ENCODE peak calls at places on chromosome 19, in ten cellular contexts. One of them, this sample, is unnamed. For H3K27me3, the result is how much of the 10 kb centered on the place peaks cover.

GRCh38 chr19:8323781-8324185 is 2.5 kb downstream of the RPS28 start:
- DNase-seq in AG04450: no peak
- DNase-seq in cardiac muscle cell: no peak
- DNase-seq in MM.1S: no peak
- DNase-seq in neural progenitor cell: no peak
- DNase-seq in BJ: no peak
- DNase-seq in body of pancreas: no peak
- DNase-seq in heart right ventricle: no peak
- DNase-seq in IMR-90: no peak
- DNase-seq in stomach: no peak
- DNase-seq in this sample: no peak

GRCh38 chr19:30608471-30608870 is 236.3 kb downstream of the ZNF536 start:
- DNase-seq in cardiac muscle cell: no peak
- DNase-seq in stomach: no peak
- DNase-seq in body of pancreas: no peak
- DNase-seq in heart right ventricle: no peak
- DNase-seq in neural progenitor cell: no peak
- DNase-seq in AG04450: no peak
- DNase-seq in BJ: no peak
- DNase-seq in MM.1S: no peak
- DNase-seq in IMR-90: no peak
- DNase-seq in this sample: no peak

GRCh38 chr19:43438291-43439162 is 23.8 kb downstream of the TEX101 start:
- DNase-seq in AG04450: peak
- DNase-seq in heart right ventricle: peak
- DNase-seq in MM.1S: no peak
- DNase-seq in cardiac muscle cell: no peak
- DNase-seq in neural progenitor cell: no peak
- DNase-seq in stomach: peak
- DNase-seq in BJ: peak
- DNase-seq in body of pancreas: peak
- DNase-seq in IMR-90: peak
- DNase-seq in this sample: no peak

GRCh38 chr19:29574518-29574917 is 31.6 kb upstream of the POP4 start:
- DNase-seq in MM.1S: no peak
- DNase-seq in stomach: no peak
- DNase-seq in heart right ventricle: no peak
- DNase-seq in IMR-90: no peak
- DNase-seq in neural progenitor cell: no peak
- DNase-seq in body of pancreas: no peak
- DNase-seq in AG04450: no peak
- DNase-seq in BJ: no peak
- DNase-seq in cardiac muscle cell: no peak
- DNase-seq in this sample: no peak

GRCh38 chr19:38452430-38453366 is 19.2 kb downstream of the RYR1 start:
- DNase-seq in cardiac muscle cell: peak
- DNase-seq in BJ: no peak
- DNase-seq in neural progenitor cell: peak
- DNase-seq in body of pancreas: peak
- DNase-seq in IMR-90: no peak
- DNase-seq in heart right ventricle: no peak
- DNase-seq in stomach: no peak
- DNase-seq in AG04450: no peak
- DNase-seq in MM.1S: no peak
- DNase-seq in this sample: peak

GRCh38 chr19:38394488-38394887 is 6.0 kb downstream of the SPRED3 start:
- DNase-seq in stomach: no peak
- DNase-seq in body of pancreas: no peak
- DNase-seq in cardiac muscle cell: peak
- DNase-seq in heart right ventricle: no peak
- DNase-seq in BJ: no peak
- DNase-seq in IMR-90: no peak
- DNase-seq in AG04450: no peak
- DNase-seq in MM.1S: no peak
- DNase-seq in neural progenitor cell: peak
- DNase-seq in this sample: peak

GRCh38 chr19:47681936-47682335 is 31.3 kb upstream of the EHD2 start:
- DNase-seq in AG04450: no peak
- DNase-seq in cardiac muscle cell: no peak
- DNase-seq in body of pancreas: no peak
- DNase-seq in heart right ventricle: no peak
- DNase-seq in MM.1S: no peak
- DNase-seq in stomach: no peak
- DNase-seq in IMR-90: no peak
- DNase-seq in BJ: no peak
- DNase-seq in neural progenitor cell: no peak
- DNase-seq in this sample: no peak

GRCh38 chr19:12789098-12789903 is 2.0 kb upstream of the JUNB start:
- DNase-seq in MM.1S: peak
- DNase-seq in AG04450: no peak
- DNase-seq in body of pancreas: no peak
- DNase-seq in BJ: no peak
- DNase-seq in neural progenitor cell: peak
- DNase-seq in cardiac muscle cell: no peak
- DNase-seq in stomach: no peak
- DNase-seq in heart right ventricle: no peak
- DNase-seq in IMR-90: peak
- DNase-seq in this sample: no peak

GRCh38 chr19:30449191-30449590 is 77.0 kb downstream of the ZNF536 start:
- DNase-seq in heart right ventricle: no peak
- DNase-seq in BJ: no peak
- DNase-seq in stomach: no peak
- DNase-seq in body of pancreas: no peak
- DNase-seq in IMR-90: no peak
- DNase-seq in neural progenitor cell: no peak
- DNase-seq in cardiac muscle cell: no peak
- DNase-seq in MM.1S: no peak
- DNase-seq in AG04450: no peak
- DNase-seq in this sample: no peak

GRCh38 chr19:3880471-3881271 is at the start of gene ATCAY:
- DNase-seq in heart right ventricle: no peak
- DNase-seq in MM.1S: no peak
- DNase-seq in IMR-90: no peak
- DNase-seq in AG04450: no peak
- DNase-seq in body of pancreas: no peak
- DNase-seq in neural progenitor cell: peak
- DNase-seq in cardiac muscle cell: peak
- DNase-seq in stomach: no peak
- DNase-seq in BJ: no peak
- DNase-seq in this sample: no peak

GRCh38 chr19:15672580-15673175 is at the start of gene CYP4F12:
- DNase-seq in neural progenitor cell: no peak
- DNase-seq in body of pancreas: peak
- DNase-seq in heart right ventricle: peak
- DNase-seq in BJ: no peak
- DNase-seq in IMR-90: no peak
- DNase-seq in cardiac muscle cell: no peak
- DNase-seq in AG04450: no peak
- DNase-seq in stomach: peak
- DNase-seq in MM.1S: no peak
- DNase-seq in this sample: no peak

GRCh38 chr19:39582442-39582841 is 19.9 kb upstream of the LGALS13 start:
- DNase-seq in cardiac muscle cell: no peak
- DNase-seq in AG04450: no peak
- DNase-seq in body of pancreas: no peak
- DNase-seq in heart right ventricle: no peak
- DNase-seq in neural progenitor cell: no peak
- DNase-seq in MM.1S: no peak
- DNase-seq in stomach: no peak
- DNase-seq in IMR-90: no peak
- DNase-seq in BJ: no peak
- DNase-seq in this sample: no peak

GRCh38 chr19:12953456-12954149 is 3.4 kb downstream of the GADD45GIP1 start:
- DNase-seq in heart right ventricle: no peak
- DNase-seq in BJ: no peak
- DNase-seq in neural progenitor cell: no peak
- DNase-seq in stomach: no peak
- DNase-seq in cardiac muscle cell: no peak
- DNase-seq in AG04450: no peak
- DNase-seq in body of pancreas: no peak
- DNase-seq in IMR-90: no peak
- DNase-seq in MM.1S: no peak
- DNase-seq in this sample: no peak

GRCh38 chr19:6677924-6678689 is 8.1 kb upstream of the TNFSF14 start:
- DNase-seq in stomach: no peak
- DNase-seq in AG04450: no peak
- DNase-seq in BJ: no peak
- DNase-seq in heart right ventricle: peak
- DNase-seq in cardiac muscle cell: no peak
- DNase-seq in IMR-90: no peak
- DNase-seq in MM.1S: no peak
- DNase-seq in neural progenitor cell: peak
- DNase-seq in body of pancreas: no peak
- DNase-seq in this sample: peak

GRCh38 chr19:46372901-46373572 is 26.1 kb downstream of the PPP5C start:
- DNase-seq in IMR-90: no peak
- DNase-seq in neural progenitor cell: peak
- DNase-seq in body of pancreas: peak
- DNase-seq in cardiac muscle cell: no peak
- DNase-seq in heart right ventricle: no peak
- DNase-seq in stomach: no peak
- DNase-seq in MM.1S: no peak
- DNase-seq in BJ: no peak
- DNase-seq in AG04450: no peak
- DNase-seq in this sample: no peak

DNA sequence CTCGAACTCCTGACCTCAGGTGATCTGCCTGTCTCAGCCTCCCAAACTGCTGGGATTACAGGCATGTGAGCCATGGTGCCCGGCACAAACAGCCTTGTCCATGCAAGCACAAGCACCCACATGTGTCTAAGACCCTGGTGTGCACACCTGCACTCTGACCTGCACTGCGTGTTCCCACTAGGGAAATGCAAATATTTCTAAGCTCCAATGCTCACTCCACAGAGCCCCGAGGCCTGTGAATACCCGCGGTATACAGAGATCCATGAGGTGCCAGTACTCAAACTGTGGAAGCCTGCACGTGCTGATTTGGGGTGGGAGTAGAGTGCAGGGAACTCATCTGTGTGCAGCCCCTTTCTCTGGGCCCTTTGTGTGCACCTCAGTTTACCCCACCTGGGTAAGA is 14.7 kb downstream of the GADD45B start:
- DNase-seq in MM.1S: no peak
- DNase-seq in stomach: no peak
- DNase-seq in AG04450: no peak
- DNase-seq in heart right ventricle: no peak
- DNase-seq in BJ: no peak
- DNase-seq in cardiac muscle cell: no peak
- DNase-seq in neural progenitor cell: no peak
- DNase-seq in body of pancreas: no peak
- DNase-seq in IMR-90: no peak
- DNase-seq in this sample: no peak
- H3K4me3 ChIP-seq in MM.1S: peak
- H3K4me3 ChIP-seq in stomach: no peak
- H3K4me3 ChIP-seq in AG04450: no peak
- H3K4me3 ChIP-seq in heart right ventricle: no peak
- H3K4me3 ChIP-seq in BJ: no peak
- H3K4me3 ChIP-seq in cardiac muscle cell: no peak
- H3K4me3 ChIP-seq in neural progenitor cell: no peak
- H3K4me3 ChIP-seq in body of pancreas: no peak
- H3K4me3 ChIP-seq in IMR-90: no peak
- H3K4me3 ChIP-seq in this sample: no peak

DNA sequence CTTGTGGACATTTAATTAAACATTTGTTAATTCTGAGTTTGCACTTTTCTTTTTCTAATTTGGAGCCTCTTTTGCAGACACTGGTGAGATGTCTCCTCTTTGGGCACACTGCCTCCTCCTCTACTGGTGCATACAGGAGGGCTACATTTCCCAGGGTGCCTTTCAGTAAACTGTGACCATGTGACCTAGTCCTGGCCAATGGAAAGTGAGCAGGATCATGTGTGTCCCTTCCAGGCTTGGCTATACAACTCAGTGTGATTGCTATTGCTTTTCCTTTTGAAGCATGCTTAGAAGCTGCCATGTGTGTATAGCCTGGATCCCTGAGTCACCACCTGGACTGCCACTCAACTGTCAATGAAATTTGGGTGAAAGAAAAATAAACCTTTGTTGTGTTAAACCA is 4.5 kb downstream of the IZUMO2 start:
- DNase-seq in heart right ventricle: no peak
- DNase-seq in AG04450: no peak
- DNase-seq in BJ: no peak
- DNase-seq in cardiac muscle cell: no peak
- DNase-seq in MM.1S: no peak
- DNase-seq in IMR-90: no peak
- DNase-seq in stomach: no peak
- DNase-seq in body of pancreas: no peak
- DNase-seq in neural progenitor cell: no peak
- DNase-seq in this sample: no peak
- H3K27me3 ChIP-seq in heart right ventricle: under half
- H3K27me3 ChIP-seq in AG04450: under half
- H3K27me3 ChIP-seq in BJ: under half
- H3K27me3 ChIP-seq in cardiac muscle cell: under half
- H3K27me3 ChIP-seq in MM.1S: half or more
- H3K27me3 ChIP-seq in IMR-90: under half
- H3K27me3 ChIP-seq in stomach: under half
- H3K27me3 ChIP-seq in body of pancreas: under half
- H3K27me3 ChIP-seq in neural progenitor cell: under half
- H3K27me3 ChIP-seq in this sample: under half

DNA sequence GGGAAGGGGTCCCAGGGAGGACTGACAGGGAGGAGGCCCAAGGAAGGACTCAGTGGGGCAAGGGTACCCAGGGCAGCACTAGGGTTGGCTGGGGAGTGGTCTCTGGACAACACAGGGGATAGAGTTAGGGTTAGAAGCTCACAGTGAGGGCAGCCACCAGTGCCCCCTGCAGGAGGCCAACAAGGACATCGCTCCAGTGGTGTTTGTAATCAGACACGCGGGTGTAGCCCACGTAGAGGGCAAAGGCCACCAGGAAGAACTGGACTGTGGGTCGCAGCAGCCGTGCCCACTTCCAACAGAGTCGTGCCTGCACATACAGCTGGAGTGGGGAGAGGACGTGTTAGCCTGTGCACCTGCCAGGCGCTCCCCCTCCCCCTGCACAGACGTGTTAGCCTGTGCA is 9.2 kb downstream of the PLPP2 start:
- DNase-seq in body of pancreas: no peak
- DNase-seq in AG04450: no peak
- DNase-seq in MM.1S: no peak
- DNase-seq in heart right ventricle: no peak
- DNase-seq in IMR-90: no peak
- DNase-seq in cardiac muscle cell: no peak
- DNase-seq in neural progenitor cell: peak
- DNase-seq in stomach: no peak
- DNase-seq in BJ: no peak
- DNase-seq in this sample: no peak
- TF ChIP-seq CTCF in body of pancreas: no peak
- TF ChIP-seq CTCF in AG04450: no peak
- TF ChIP-seq CTCF in MM.1S: peak
- TF ChIP-seq CTCF in heart right ventricle: no peak
- TF ChIP-seq CTCF in IMR-90: no peak
- TF ChIP-seq CTCF in cardiac muscle cell: no peak
- TF ChIP-seq CTCF in neural progenitor cell: peak
- TF ChIP-seq CTCF in stomach: no peak
- TF ChIP-seq CTCF in BJ: no peak
- TF ChIP-seq CTCF in this sample: peak

DNA sequence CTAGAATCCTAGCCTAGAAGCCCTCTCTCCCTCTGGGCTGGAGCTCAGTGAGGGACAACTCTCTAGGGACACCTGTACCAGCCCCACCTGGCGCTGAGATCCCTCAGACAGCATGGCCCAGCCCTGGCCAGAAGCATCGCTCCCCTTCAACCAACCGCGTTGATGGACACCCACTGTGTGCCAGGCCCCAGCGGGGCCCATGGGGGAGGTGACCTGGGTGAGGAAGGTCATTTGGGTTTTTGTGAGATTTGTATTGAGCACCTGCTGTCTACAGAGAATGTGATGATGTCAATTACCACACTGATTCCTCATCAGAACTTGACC is 9.2 kb upstream of the ARRDC2 start:
- DNase-seq in neural progenitor cell: no peak
- DNase-seq in IMR-90: no peak
- DNase-seq in MM.1S: no peak
- DNase-seq in AG04450: no peak
- DNase-seq in stomach: no peak
- DNase-seq in cardiac muscle cell: no peak
- DNase-seq in body of pancreas: no peak
- DNase-seq in BJ: no peak
- DNase-seq in heart right ventricle: no peak
- DNase-seq in this sample: no peak
- H3K4me3 ChIP-seq in neural progenitor cell: no peak
- H3K4me3 ChIP-seq in IMR-90: no peak
- H3K4me3 ChIP-seq in MM.1S: no peak
- H3K4me3 ChIP-seq in AG04450: no peak
- H3K4me3 ChIP-seq in stomach: no peak
- H3K4me3 ChIP-seq in cardiac muscle cell: no peak
- H3K4me3 ChIP-seq in body of pancreas: no peak
- H3K4me3 ChIP-seq in BJ: no peak
- H3K4me3 ChIP-seq in heart right ventricle: no peak
- H3K4me3 ChIP-seq in this sample: no peak

This sample was measured in GM06990.